ENCODE peak calls at places on chromosomes 12 and 14, in five cellular contexts. W, X, V, M and D are unnamed samples.

GRCh38 chr12:5078423-5078822 is 34.7 kb downstream of the KCNA5 start:
- DNase-seq in W (no peak), X (peak), V (no peak), M (peak), D (no peak)

GRCh38 chr12:71846322-71846940 is 6.9 kb downstream of the TBC1D15 start:
- DNase-seq in W (no peak), X (no peak), V (no peak), M (peak), D (no peak)

GRCh38 chr12:46186088-46186487 is 82.8 kb downstream of the SLC38A1 start:
- DNase-seq in W (no peak), X (no peak), V (no peak), M (no peak), D (no peak)

GRCh38 chr14:102316048-102316745 is 3.3 kb upstream of the ZNF839 start:
- DNase-seq in W (peak), X (no peak), V (no peak), M (peak), D (no peak)

GRCh38 chr12:124109760-124110159 is 136.7 kb downstream of the ZNF664 start:
- DNase-seq in W (no peak), X (no peak), V (no peak), M (no peak), D (peak)

GRCh38 chr12:34292736-34293625 is 270.7 kb downstream of the ALG10 start:
- DNase-seq in W (no peak), X (peak), V (no peak), M (no peak), D (no peak)

GRCh38 chr12:79360936-79361335 is 329.8 kb downstream of the PAWR start:
- DNase-seq in W (no peak), X (no peak), V (no peak), M (no peak), D (no peak)

GRCh38 chr12:38258411-38258810 is 58.2 kb upstream of the ALG10B start:
- DNase-seq in W (no peak), X (no peak), V (no peak), M (no peak), D (no peak)

GRCh38 chr12:74945771-74946198 is 263.9 kb downstream of the KCNC2 start:
- DNase-seq in W (no peak), X (no peak), V (no peak), M (no peak), D (no peak)

GRCh38 chr12:43271659-43272058 is 280.3 kb downstream of the ADAMTS20 start:
- DNase-seq in W (no peak), X (no peak), V (no peak), M (no peak), D (no peak)

GRCh38 chr12:50401383-50402155 is 884 bp downstream of the LARP4 start:
- DNase-seq in W (no peak), X (no peak), V (no peak), M (peak), D (no peak)